ENCODE peak calls at places on chromosomes 2 and 18, in six cellular contexts. B is GM23338, Z is brain microvascular endothelial cell, Q is OCI-LY7, J is dorsolateral prefrontal cortex, L is fibroblast of lung. N is an unnamed sample.

GRCh38 chr2:12884713-12885282 is 168.1 kb downstream of the TRIB2 start:
- DNase-seq in B (no peak), Z (peak), Q (no peak), J (no peak), L (peak), N (peak)

GRCh38 chr18:37546651-37547050 is 18.9 kb downstream of the CELF4 start:
- DNase-seq in B (no peak), Z (no peak), Q (no peak), J (no peak), L (no peak), N (no peak)

GRCh38 chr2:151007365-151007764 is 254.3 kb downstream of the RBM43 start:
- DNase-seq in B (no peak), Z (no peak), Q (no peak), J (no peak), L (peak), N (peak)

GRCh38 chr18:48539406-48540328 is 836 bp downstream of the CTIF start:
- DNase-seq in B (peak), Z (peak), Q (no peak), J (peak), L (peak), N (peak)

GRCh38 chr2:188975497-188976102 is 1.4 kb downstream of the COL3A1 start:
- DNase-seq in B (peak), Z (peak), Q (no peak), J (no peak), L (peak), N (no peak)

GRCh38 chr18:56884511-56884910 is 233.4 kb downstream of the WDR7 start:
- DNase-seq in B (no peak), Z (no peak), Q (no peak), J (no peak), L (no peak), N (no peak)

GRCh38 chr2:153963247-153963646 is 91.5 kb downstream of the GALNT13 start:
- DNase-seq in B (no peak), Z (no peak), Q (no peak), J (no peak), L (peak), N (no peak)

GRCh38 chr18:58867281-58867961 is 2.7 kb downstream of the ZNF532 start:
- DNase-seq in B (peak), Z (no peak), Q (no peak), J (no peak), L (peak), N (no peak)

GRCh38 chr2:117980381-117980780 is 33.5 kb downstream of the CCDC93 start:
- DNase-seq in B (no peak), Z (peak), Q (no peak), J (no peak), L (peak), N (no peak)

GRCh38 chr2:232229296-232229916 is 149.1 kb upstream of the ALPP start:
- DNase-seq in B (no peak), Z (peak), Q (no peak), J (no peak), L (peak), N (no peak)

GRCh38 chr2:5959836-5960820 is 267.9 kb downstream of the SOX11 start:
- DNase-seq in B (no peak), Z (no peak), Q (no peak), J (no peak), L (no peak), N (peak)

GRCh38 chr2:84735383-84735782 is 145.5 kb downstream of the TRABD2A start:
- DNase-seq in B (no peak), Z (no peak), Q (no peak), J (no peak), L (peak), N (no peak)

GRCh38 chr2:15313657-15314056 is 247.5 kb downstream of the NBAS start:
- DNase-seq in B (no peak), Z (peak), Q (peak), J (no peak), L (peak), N (peak)

GRCh38 chr2:124145982-124146381 is 120.9 kb downstream of the CNTNAP5 start:
- DNase-seq in B (no peak), Z (no peak), Q (no peak), J (no peak), L (no peak), N (no peak)

GRCh38 chr2:226136739-226137138 is 662.9 kb downstream of the IRS1 start:
- DNase-seq in B (no peak), Z (no peak), Q (no peak), J (no peak), L (peak), N (no peak)

GRCh38 chr2:69774984-69775982 is 33.3 kb downstream of the ANXA4 start:
- DNase-seq in B (no peak), Z (peak), Q (no peak), J (no peak), L (peak), N (no peak)

GRCh38 chr2:222656544-222657446 is 903 bp upstream of the FARSB start:
- DNase-seq in B (peak), Z (no peak), Q (peak), J (no peak), L (peak), N (no peak)

GRCh38 chr2:121351521-121352318 is 66.7 kb upstream of the TFCP2L1 start:
- DNase-seq in B (no peak), Z (no peak), Q (no peak), J (no peak), L (no peak), N (no peak)

GRCh38 chr2:20834331-20834730 is 11.4 kb upstream of the LDAH start:
- DNase-seq in B (no peak), Z (no peak), Q (no peak), J (no peak), L (no peak), N (no peak)

GRCh38 chr2:43136011-43136799 is 90.2 kb downstream of the ZFP36L2 start:
- DNase-seq in B (no peak), Z (no peak), Q (peak), J (no peak), L (no peak), N (no peak)
- H3K27ac ChIP-seq in B (no peak), Z (no peak), Q (peak), J (peak), L (no peak), N (no peak)

DNA sequence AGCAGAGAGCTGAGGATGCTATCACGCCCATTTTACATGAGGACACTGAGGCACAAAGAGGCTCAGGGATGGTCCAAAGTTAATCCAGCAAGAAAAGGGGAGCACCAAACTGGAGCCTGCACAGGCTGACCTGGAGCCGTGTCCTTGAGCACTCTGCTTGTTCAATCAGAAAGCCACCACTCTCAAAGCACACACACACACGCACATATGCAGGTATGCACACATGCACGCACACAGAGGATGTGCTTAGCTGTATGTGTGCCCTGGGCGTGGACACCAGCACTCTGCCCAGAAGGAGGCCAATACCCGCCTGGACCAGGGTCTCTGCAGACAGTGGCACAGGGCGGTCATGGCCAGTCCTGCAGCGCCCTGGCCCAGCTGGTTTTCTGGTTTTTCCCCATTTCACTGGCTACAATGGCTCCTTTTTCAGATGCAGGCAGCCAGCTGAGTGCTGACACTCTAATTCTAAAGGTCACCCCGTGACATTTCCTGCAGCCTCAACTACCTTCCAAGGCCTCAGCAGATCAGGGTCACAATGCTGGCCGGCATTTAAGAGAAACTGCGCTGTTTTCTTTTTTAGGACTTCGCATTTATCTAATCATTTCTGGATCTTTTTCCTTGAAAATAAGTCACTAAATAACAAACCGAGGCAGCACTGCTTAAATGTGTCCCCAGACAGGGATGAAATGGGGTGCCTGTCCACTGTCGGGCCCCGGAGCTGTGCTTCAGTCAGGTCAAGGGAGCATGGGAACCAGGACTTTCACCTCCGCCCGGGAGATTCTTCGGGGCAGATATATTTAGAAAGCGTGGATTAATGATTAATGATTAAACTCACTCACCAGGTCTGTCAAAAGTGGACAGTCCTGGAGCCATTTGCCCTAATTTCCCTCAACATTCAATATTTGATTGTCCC is 104.5 kb downstream of the HDAC4 start:
- DNase-seq in B (no peak), Z (no peak), Q (no peak), J (peak), L (no peak), N (no peak)
- H3K4me3 ChIP-seq in B (peak), Z (no peak), Q (no peak), J (no peak), L (no peak), N (no peak)

DNA sequence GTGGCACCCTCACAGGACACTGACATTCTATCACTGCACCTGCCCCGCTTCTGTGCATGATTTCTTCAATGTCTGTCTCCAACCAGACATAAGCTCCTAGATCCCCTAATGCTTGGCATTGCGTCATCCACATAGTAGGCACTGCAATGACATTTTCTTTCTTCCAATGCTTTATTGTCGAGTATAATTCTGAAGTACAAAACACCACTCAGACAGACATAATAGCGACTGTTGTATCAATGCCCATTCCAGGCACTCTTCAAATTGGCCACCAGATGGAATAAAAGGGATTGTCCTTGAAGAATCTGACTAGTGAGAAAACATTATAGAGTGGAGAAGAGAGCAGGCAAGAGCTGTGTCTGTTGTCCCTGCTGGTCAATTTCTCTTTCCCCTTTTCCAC is 89.0 kb downstream of the LPIN1 start:
- DNase-seq in B (no peak), Z (no peak), Q (no peak), J (no peak), L (no peak), N (peak)
- H3K27ac ChIP-seq in B (no peak), Z (no peak), Q (no peak), J (no peak), L (no peak), N (no peak)

GRCh38 chr18:25050605-25051004 is 301.4 kb downstream of the ZNF521 start:
- DNase-seq in B (no peak), Z (no peak), Q (no peak), J (no peak), L (no peak), N (no peak)

GRCh38 chr18:25052426-25052825 is 299.5 kb downstream of the ZNF521 start:
- DNase-seq in B (no peak), Z (no peak), Q (no peak), J (no peak), L (no peak), N (no peak)

GRCh38 chr18:25047421-25047820 is 304.5 kb downstream of the ZNF521 start:
- DNase-seq in B (no peak), Z (no peak), Q (no peak), J (no peak), L (no peak), N (no peak)

GRCh38 chr18:25044694-25045093 is 307.3 kb downstream of the ZNF521 start:
- DNase-seq in B (no peak), Z (no peak), Q (no peak), J (no peak), L (no peak), N (no peak)

GRCh38 chr18:25047983-25048382 is 304.0 kb downstream of the ZNF521 start:
- DNase-seq in B (peak), Z (no peak), Q (no peak), J (no peak), L (no peak), N (no peak)
- H3K4me3 ChIP-seq in B (no peak), Z (no peak), Q (no peak), J (no peak), L (no peak), N (no peak)

GRCh38 chr2:144708641-144709040 is 188.7 kb upstream of the ZEB2 start:
- DNase-seq in B (no peak), Z (no peak), Q (no peak), J (peak), L (no peak), N (no peak)

GRCh38 chr2:144711084-144711483 is 191.2 kb upstream of the ZEB2 start:
- DNase-seq in B (peak), Z (no peak), Q (no peak), J (no peak), L (no peak), N (no peak)

GRCh38 chr2:144713410-144713809 is 193.5 kb upstream of the ZEB2 start:
- DNase-seq in B (no peak), Z (no peak), Q (no peak), J (no peak), L (no peak), N (no peak)

GRCh38 chr2:144712277-144712944 is 192.5 kb upstream of the ZEB2 start:
- DNase-seq in B (peak), Z (no peak), Q (no peak), J (no peak), L (peak), N (no peak)

GRCh38 chr2:144711546-144712276 is 191.8 kb upstream of the ZEB2 start:
- DNase-seq in B (no peak), Z (no peak), Q (no peak), J (no peak), L (no peak), N (no peak)
- H3K27ac ChIP-seq in B (no peak), Z (no peak), Q (no peak), J (peak), L (no peak), N (no peak)

N was measured in SJCRH30.